ENCODE peak calls at places on chromosomes 13 and 19, in five cellular contexts. U, J, B, G and K are unnamed samples.

GRCh38 chr13:98959775-98960325 is 18.0 kb downstream of the DOCK9 start:
- DNase-seq in J (no peak), U (no peak), B (no peak), G (no peak), K (no peak)

GRCh38 chr13:46804391-46804815 is 7.4 kb upstream of the ESD start:
- DNase-seq in B (no peak), G (no peak), U (no peak), J (no peak), K (no peak)

GRCh38 chr13:36736119-36736726 is 62.4 kb downstream of the SERTM1 start:
- DNase-seq in J (no peak), B (peak; percentile 25), U (no peak), G (peak; percentile 46), K (no peak)

GRCh38 chr19:53076984-53077383 is 26.2 kb downstream of the ZNF160 start:
- DNase-seq in U (no peak), J (peak; percentile 91), G (no peak), B (no peak), K (no peak)

GRCh38 chr13:99380921-99381645 is 73.9 kb upstream of the GPR183 start:
- DNase-seq in G (peak; percentile 81), B (peak; percentile 58), J (no peak), U (no peak), K (no peak)

GRCh38 chr19:55657004-55657747 is 2.3 kb downstream of the U2AF2 start:
- DNase-seq in J (no peak), B (no peak), U (peak; percentile 66), G (no peak), K (no peak)

GRCh38 chr19:28641395-28641794 is 571.6 kb downstream of the UQCRFS1 start:
- DNase-seq in U (no peak), J (no peak), B (no peak), G (no peak), K (no peak)

GRCh38 chr19:38028913-38029565 is 122.0 kb downstream of the SIPA1L3 start:
- DNase-seq in B (no peak), G (no peak), J (no peak), U (no peak), K (no peak)

GRCh38 chr13:29484236-29484635 is 111.3 kb downstream of the SLC7A1 start:
- DNase-seq in B (no peak), U (no peak), G (no peak), J (no peak), K (no peak)

GRCh38 chr13:99677388-99677951 is 176.2 kb downstream of the TM9SF2 start:
- DNase-seq in G (no peak), U (no peak), B (no peak), J (no peak), K (no peak)

GRCh38 chr13:70809588-70809987 is 701.3 kb upstream of the KLHL1 start:
- DNase-seq in U (no peak), B (no peak), J (no peak), G (no peak), K (no peak)

GRCh38 chr19:44874317-44874716 is 16.7 kb upstream of the TOMM40 start:
- DNase-seq in B (no peak), G (no peak), U (no peak), J (no peak), K (no peak)
- H3K27ac ChIP-seq in B (no peak overlapping the region), G (no peak overlapping the region), U (no peak overlapping the region), J (no peak overlapping the region), K (no peak overlapping the region)

DNA sequence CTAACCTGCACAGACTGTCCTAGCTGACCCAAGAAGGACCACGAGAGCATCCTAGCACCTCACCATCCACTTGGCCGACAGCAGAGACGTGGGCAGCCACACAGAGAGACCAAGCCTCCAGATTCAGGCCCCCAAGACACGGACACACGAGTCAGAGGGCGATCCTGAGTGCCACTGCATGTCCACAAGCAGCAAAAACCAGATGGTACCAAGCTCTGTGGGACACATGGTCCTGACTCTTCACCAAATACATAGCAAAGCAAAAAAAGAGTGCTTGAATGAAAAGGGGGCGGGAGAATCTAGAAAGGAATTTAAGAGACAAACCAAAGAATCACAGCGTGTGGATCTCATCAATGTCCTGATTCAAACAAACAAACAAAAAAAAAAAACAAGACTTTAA is 45.2 kb downstream of the MLLT1 start:
- DNase-seq in U (no peak), B (no peak), J (no peak), G (no peak), K (no peak)
- H3K4me1 ChIP-seq in U (peaks cover 50% of the 10 kb centered on the region), B (peaks cover 13% of the 10 kb centered on the region), J (no peaks in the 10 kb centered on the region), G (peaks cover 20% of the 10 kb centered on the region), K (peaks cover 6% of the 10 kb centered on the region)

GRCh38 chr13:66657165-66657895 is 572.8 kb downstream of the PCDH9 start:
- DNase-seq in U (peak; percentile 39), G (no peak), J (no peak), B (no peak), K (no peak)
- H3K27ac ChIP-seq in U (no peak overlapping the region), G (no peak overlapping the region), J (no peak overlapping the region), B (no peak overlapping the region), K (no peak overlapping the region)

GRCh38 chr19:48629599-48630288 is 7.4 kb downstream of the DBP start:
- DNase-seq in B (no peak), J (peak; percentile 99), G (no peak), U (no peak), K (no peak)
- H3K4me1 ChIP-seq in B (peaks cover 23% of the 10 kb centered on the region), J (peaks cover 7% of the 10 kb centered on the region), G (peaks cover 27% of the 10 kb centered on the region), U (peaks cover 21% of the 10 kb centered on the region), K (peaks cover 27% of the 10 kb centered on the region)

DNA sequence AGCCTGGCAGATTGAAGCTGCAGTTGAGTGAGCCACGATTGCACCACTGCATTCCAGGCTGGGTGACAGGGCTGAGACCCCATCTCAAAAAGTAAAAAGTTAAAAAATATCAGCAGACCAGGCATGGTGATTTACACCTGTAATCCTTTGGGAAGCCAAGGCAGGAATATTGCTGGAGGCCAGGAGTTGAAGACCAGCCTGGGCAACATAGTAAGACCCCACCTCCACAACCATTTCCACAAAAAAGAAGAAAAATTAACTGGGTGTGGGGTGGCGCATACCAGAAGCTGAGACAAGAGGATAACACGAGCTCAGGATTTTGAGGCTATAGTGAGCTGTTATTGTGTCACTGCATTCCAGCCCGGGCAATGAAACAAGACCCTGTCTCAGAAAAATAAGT is 2.9 kb downstream of the MAG start:
- DNase-seq in B (no peak), U (no peak), J (no peak), G (no peak), K (no peak)
- H3K27ac ChIP-seq in B (no peak overlapping the region), U (no peak overlapping the region), J (no peak overlapping the region), G (no peak overlapping the region), K (no peak overlapping the region)

DNA sequence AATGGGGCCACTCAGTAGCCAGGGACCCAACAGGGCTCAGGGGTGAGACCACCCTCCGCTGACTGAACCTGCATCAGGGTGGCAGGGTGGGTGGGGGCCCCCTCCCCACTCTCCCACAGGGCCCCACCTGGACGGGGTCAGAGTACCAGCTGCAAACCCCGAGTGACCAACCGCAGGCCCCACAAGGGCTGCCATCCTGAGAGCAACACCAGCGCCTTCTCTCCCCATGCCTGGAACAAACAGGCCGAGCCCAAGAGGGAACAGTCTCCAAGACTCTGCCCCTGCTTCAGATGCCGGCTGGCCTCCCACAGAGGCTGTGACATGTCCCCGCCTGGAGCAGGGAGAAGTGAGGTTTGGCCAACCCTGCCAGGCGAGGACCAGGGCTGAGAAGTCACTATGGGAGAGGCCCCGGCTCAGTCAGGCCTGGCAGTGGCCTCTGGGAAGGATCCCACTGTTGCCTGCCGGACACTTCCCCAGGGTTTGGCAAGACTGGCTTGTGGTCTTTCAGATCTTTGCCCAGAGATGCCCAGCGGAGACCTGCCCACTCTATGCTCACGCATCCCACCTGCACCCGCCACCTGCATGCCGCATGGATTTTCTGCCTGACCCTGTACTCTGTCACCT is 27.2 kb downstream of the MPND start:
- DNase-seq in B (no peak), G (no peak), U (no peak), J (no peak), K (no peak)
- H3K4me1 ChIP-seq in B (peaks cover 74% of the 10 kb centered on the region), G (peaks cover 55% of the 10 kb centered on the region), U (peaks cover 51% of the 10 kb centered on the region), J (peaks cover under 1% of the 10 kb centered on the region), K (peaks cover 54% of the 10 kb centered on the region)

GRCh38 chr19:40241809-40242384 is 15.4 kb upstream of the CCNP start:
- DNase-seq in B (no peak), J (no peak), G (no peak), U (no peak), K (no peak)
- H3K27ac ChIP-seq in B (no peak overlapping the region), J (no peak overlapping the region), G (no peak overlapping the region), U (no peak overlapping the region), K (no peak overlapping the region)

GRCh38 chr13:51252954-51253531 is 30.8 kb downstream of the FAM124A start:
- DNase-seq in J (no peak), U (no peak), G (no peak), B (no peak), K (no peak)

GRCh38 chr13:51251480-51251879 is 29.3 kb downstream of the FAM124A start:
- DNase-seq in J (no peak), B (no peak), G (no peak), U (no peak), K (no peak)

GRCh38 chr13:51246411-51247298 is 24.5 kb downstream of the FAM124A start:
- DNase-seq in B (no peak), G (no peak), U (no peak), J (no peak), K (no peak)

GRCh38 chr13:51249254-51249653 is 27.1 kb downstream of the FAM124A start:
- DNase-seq in J (no peak), U (no peak), B (no peak), G (no peak), K (no peak)

GRCh38 chr13:51249767-51250741 is 27.9 kb downstream of the FAM124A start:
- DNase-seq in G (peak; percentile 7), B (no peak), J (no peak), U (no peak), K (no peak)
- H3K4me1 ChIP-seq in G (no peaks in the 10 kb centered on the region), B (no peaks in the 10 kb centered on the region), J (peaks cover 23% of the 10 kb centered on the region), U (peaks cover 4% of the 10 kb centered on the region), K (no peaks in the 10 kb centered on the region)

GRCh38 chr13:20186771-20187170 is 6.0 kb downstream of the GJB2 start:
- DNase-seq in B (no peak), G (no peak), U (no peak), J (no peak), K (no peak)

GRCh38 chr13:20188649-20189553 is 3.8 kb downstream of the GJB2 start:
- DNase-seq in J (peak; percentile 67), G (peak; percentile 35), B (no peak), U (peak; percentile 69), K (no peak)

GRCh38 chr13:20181180-20181579 is 11.6 kb downstream of the GJB2 start:
- DNase-seq in U (no peak), B (no peak), J (no peak), G (no peak), K (no peak)

GRCh38 chr13:20182231-20182846 is 10.4 kb downstream of the GJB2 start:
- DNase-seq in U (no peak), G (peak; percentile 77), B (peak; percentile 68), J (peak; percentile 66), K (no peak)

GRCh38 chr13:20185657-20186056 is 7.1 kb downstream of the GJB2 start:
- DNase-seq in U (no peak), J (no peak), G (no peak), B (no peak), K (no peak)
- H3K27ac ChIP-seq in U (no peak overlapping the region), J (no peak overlapping the region), G (no peak overlapping the region), B (no peak overlapping the region), K (no peak overlapping the region)